ENCODE peak calls at places on chromosomes 11 and 22, in ten cellular contexts. One of them, this sample, is unnamed.

GRCh38 chr11:104152941-104153340 is 11.0 kb downstream of the PDGFD start:
- DNase-seq in aorta: no peak
- DNase-seq in neuronal stem cell: no peak
- DNase-seq in PC-3: no peak
- DNase-seq in right atrium auricular region: no peak
- DNase-seq in left lung: no peak
- DNase-seq in left ventricle myocardium inferior: no peak
- DNase-seq in A549: no peak
- DNase-seq in right lobe of liver: no peak
- DNase-seq in lower lobe of right lung: no peak
- DNase-seq in this sample: no peak

GRCh38 chr11:2298795-2299747 is 2.6 kb downstream of the C11orf21 start:
- DNase-seq in left lung: no peak
- DNase-seq in neuronal stem cell: peak; percentile 36
- DNase-seq in aorta: peak; percentile 72
- DNase-seq in lower lobe of right lung: peak; percentile 49
- DNase-seq in A549: peak; percentile 57
- DNase-seq in right lobe of liver: no peak
- DNase-seq in right atrium auricular region: peak; percentile 52
- DNase-seq in left ventricle myocardium inferior: no peak
- DNase-seq in PC-3: peak; percentile 70
- DNase-seq in this sample: no peak

GRCh38 chr22:23789638-23790037 is 2.9 kb downstream of the SMARCB1 start:
- DNase-seq in neuronal stem cell: no peak
- DNase-seq in A549: no peak
- DNase-seq in left lung: no peak
- DNase-seq in lower lobe of right lung: peak; percentile 14
- DNase-seq in aorta: no peak
- DNase-seq in right lobe of liver: no peak
- DNase-seq in left ventricle myocardium inferior: no peak
- DNase-seq in right atrium auricular region: no peak
- DNase-seq in PC-3: no peak
- DNase-seq in this sample: no peak

GRCh38 chr22:38935023-38935422 is 22.4 kb upstream of the APOBEC3A start:
- DNase-seq in neuronal stem cell: no peak
- DNase-seq in lower lobe of right lung: peak; percentile 94
- DNase-seq in left lung: peak; percentile 88
- DNase-seq in right lobe of liver: peak; percentile 94
- DNase-seq in right atrium auricular region: no peak
- DNase-seq in PC-3: peak; percentile 76
- DNase-seq in A549: no peak
- DNase-seq in aorta: no peak
- DNase-seq in left ventricle myocardium inferior: peak; percentile 83
- DNase-seq in this sample: no peak

GRCh38 chr22:43014062-43014875 is 680 bp downstream of the PACSIN2 start:
- DNase-seq in lower lobe of right lung: peak; percentile 73
- DNase-seq in A549: no peak
- DNase-seq in aorta: peak; percentile 86
- DNase-seq in left lung: peak; percentile 56
- DNase-seq in neuronal stem cell: peak; percentile 54
- DNase-seq in left ventricle myocardium inferior: peak; percentile 37
- DNase-seq in PC-3: peak; percentile 34
- DNase-seq in right lobe of liver: peak; percentile 67
- DNase-seq in right atrium auricular region: no peak
- DNase-seq in this sample: peak; percentile 77

GRCh38 chr11:76805206-76805913 is 22.2 kb downstream of the TSKU start:
- DNase-seq in A549: no peak
- DNase-seq in lower lobe of right lung: no peak
- DNase-seq in neuronal stem cell: no peak
- DNase-seq in PC-3: no peak
- DNase-seq in right lobe of liver: no peak
- DNase-seq in left ventricle myocardium inferior: no peak
- DNase-seq in aorta: no peak
- DNase-seq in right atrium auricular region: peak; percentile 60
- DNase-seq in left lung: no peak
- DNase-seq in this sample: no peak

GRCh38 chr22:49618689-49618953 is 209.1 kb downstream of the BRD1 start:
- DNase-seq in right lobe of liver: no peak
- DNase-seq in left ventricle myocardium inferior: peak; percentile 3
- DNase-seq in aorta: peak; percentile 41
- DNase-seq in left lung: no peak
- DNase-seq in right atrium auricular region: no peak
- DNase-seq in neuronal stem cell: no peak
- DNase-seq in PC-3: no peak
- DNase-seq in A549: no peak
- DNase-seq in lower lobe of right lung: no peak
- DNase-seq in this sample: peak; percentile 44

GRCh38 chr22:20550851-20551744 is 43.7 kb downstream of the MED15 start:
- DNase-seq in left lung: no peak
- DNase-seq in aorta: peak; percentile 82
- DNase-seq in lower lobe of right lung: no peak
- DNase-seq in right lobe of liver: no peak
- DNase-seq in right atrium auricular region: peak; percentile 74
- DNase-seq in A549: no peak
- DNase-seq in neuronal stem cell: no peak
- DNase-seq in PC-3: no peak
- DNase-seq in left ventricle myocardium inferior: no peak
- DNase-seq in this sample: peak; percentile 83

GRCh38 chr22:27797793-27798525 is 3.6 kb downstream of the MN1 start:
- DNase-seq in right atrium auricular region: no peak
- DNase-seq in A549: no peak
- DNase-seq in PC-3: no peak
- DNase-seq in left ventricle myocardium inferior: no peak
- DNase-seq in lower lobe of right lung: no peak
- DNase-seq in left lung: no peak
- DNase-seq in aorta: peak; percentile 79
- DNase-seq in neuronal stem cell: no peak
- DNase-seq in right lobe of liver: no peak
- DNase-seq in this sample: no peak

GRCh38 chr22:47205081-47205491 is 442.6 kb downstream of the TBC1D22A start:
- DNase-seq in left lung: no peak
- DNase-seq in left ventricle myocardium inferior: no peak
- DNase-seq in right lobe of liver: no peak
- DNase-seq in aorta: peak; percentile 41
- DNase-seq in right atrium auricular region: peak; percentile 44
- DNase-seq in lower lobe of right lung: no peak
- DNase-seq in A549: no peak
- DNase-seq in PC-3: no peak
- DNase-seq in neuronal stem cell: no peak
- DNase-seq in this sample: peak; percentile 41

GRCh38 chr22:47203554-47203991 is 441.1 kb downstream of the TBC1D22A start:
- DNase-seq in right atrium auricular region: peak; percentile 28
- DNase-seq in PC-3: no peak
- DNase-seq in aorta: peak; percentile 53
- DNase-seq in right lobe of liver: no peak
- DNase-seq in lower lobe of right lung: no peak
- DNase-seq in neuronal stem cell: no peak
- DNase-seq in left lung: peak; percentile 21
- DNase-seq in A549: no peak
- DNase-seq in left ventricle myocardium inferior: no peak
- DNase-seq in this sample: peak; percentile 72

GRCh38 chr22:47202819-47203553 is 440.5 kb downstream of the TBC1D22A start:
- DNase-seq in PC-3: no peak
- DNase-seq in A549: no peak
- DNase-seq in right atrium auricular region: peak; percentile 51
- DNase-seq in left lung: peak; percentile 19
- DNase-seq in lower lobe of right lung: no peak
- DNase-seq in neuronal stem cell: no peak
- DNase-seq in right lobe of liver: no peak
- DNase-seq in left ventricle myocardium inferior: no peak
- DNase-seq in aorta: peak; percentile 63
- DNase-seq in this sample: peak; percentile 45

GRCh38 chr22:47205562-47205961 is 443.1 kb downstream of the TBC1D22A start:
- DNase-seq in lower lobe of right lung: no peak
- DNase-seq in left ventricle myocardium inferior: no peak
- DNase-seq in PC-3: no peak
- DNase-seq in aorta: no peak
- DNase-seq in right lobe of liver: no peak
- DNase-seq in A549: no peak
- DNase-seq in left lung: no peak
- DNase-seq in right atrium auricular region: peak; percentile 53
- DNase-seq in neuronal stem cell: no peak
- DNase-seq in this sample: no peak

DNA sequence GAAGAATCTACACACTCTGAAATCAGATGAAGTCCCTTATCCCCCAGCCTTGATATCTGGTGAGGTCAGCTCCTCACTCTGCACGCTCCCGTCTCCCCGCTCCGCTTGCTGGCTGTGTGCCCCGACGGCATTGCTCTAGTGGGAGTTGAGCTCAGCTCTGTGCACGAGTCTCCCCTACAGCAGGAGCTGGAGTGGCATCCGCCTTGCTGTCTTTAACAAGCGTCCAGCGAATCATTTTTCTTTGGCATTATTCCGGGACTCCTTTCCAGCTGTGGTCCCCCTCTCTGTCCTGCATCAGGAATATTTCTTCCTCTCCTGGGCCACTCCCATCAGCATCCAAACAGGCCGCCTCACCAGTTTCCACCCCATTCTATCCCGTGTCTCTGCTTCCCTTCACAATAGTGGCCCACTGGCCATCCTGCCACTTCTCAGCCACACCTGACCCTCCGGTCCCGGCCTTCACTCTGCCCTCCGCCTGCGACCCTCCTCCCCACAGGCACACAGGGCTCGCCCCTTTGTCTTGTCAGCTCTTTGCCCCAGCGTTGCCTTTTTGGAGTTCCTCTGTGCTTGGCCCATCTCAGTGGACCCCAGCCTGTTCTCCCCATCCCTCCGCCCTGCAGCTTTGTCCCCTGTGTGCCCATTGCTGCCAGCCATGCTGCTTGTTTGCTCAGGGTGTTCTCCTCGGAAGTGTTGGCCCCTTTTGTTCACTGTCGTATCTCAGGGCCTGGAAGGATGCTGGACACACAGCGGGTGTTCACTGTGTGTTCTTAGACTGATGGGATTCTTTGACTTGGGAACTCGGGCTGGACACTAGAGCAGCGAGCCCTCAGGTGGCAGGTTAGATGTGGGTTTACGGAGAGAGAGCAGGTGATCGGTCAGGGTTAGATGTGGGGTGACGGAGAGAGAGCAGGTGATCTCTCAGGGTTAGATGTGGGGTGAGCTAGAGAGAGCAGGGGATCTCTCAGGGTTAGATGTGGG is 441.8 kb downstream of the TBC1D22A start:
- DNase-seq in aorta: peak; percentile 62
- DNase-seq in right lobe of liver: no peak
- DNase-seq in neuronal stem cell: no peak
- DNase-seq in A549: no peak
- DNase-seq in left lung: peak; percentile 22
- DNase-seq in left ventricle myocardium inferior: no peak
- DNase-seq in lower lobe of right lung: no peak
- DNase-seq in right atrium auricular region: peak; percentile 56
- DNase-seq in PC-3: no peak
- DNase-seq in this sample: peak; percentile 72
- H3K9me3 ChIP-seq in aorta: no peaks in the 10 kb centered on the region
- H3K9me3 ChIP-seq in right lobe of liver: no peaks in the 10 kb centered on the region
- H3K9me3 ChIP-seq in neuronal stem cell: peaks cover 2% of the 10 kb centered on the region
- H3K9me3 ChIP-seq in A549: no peaks in the 10 kb centered on the region
- H3K9me3 ChIP-seq in left lung: no peaks in the 10 kb centered on the region
- H3K9me3 ChIP-seq in left ventricle myocardium inferior: no peaks in the 10 kb centered on the region
- H3K9me3 ChIP-seq in lower lobe of right lung: no peaks in the 10 kb centered on the region
- H3K9me3 ChIP-seq in right atrium auricular region: no peaks in the 10 kb centered on the region
- H3K9me3 ChIP-seq in PC-3: no peaks in the 10 kb centered on the region
- H3K9me3 ChIP-seq in this sample: no peaks in the 10 kb centered on the region

DNA sequence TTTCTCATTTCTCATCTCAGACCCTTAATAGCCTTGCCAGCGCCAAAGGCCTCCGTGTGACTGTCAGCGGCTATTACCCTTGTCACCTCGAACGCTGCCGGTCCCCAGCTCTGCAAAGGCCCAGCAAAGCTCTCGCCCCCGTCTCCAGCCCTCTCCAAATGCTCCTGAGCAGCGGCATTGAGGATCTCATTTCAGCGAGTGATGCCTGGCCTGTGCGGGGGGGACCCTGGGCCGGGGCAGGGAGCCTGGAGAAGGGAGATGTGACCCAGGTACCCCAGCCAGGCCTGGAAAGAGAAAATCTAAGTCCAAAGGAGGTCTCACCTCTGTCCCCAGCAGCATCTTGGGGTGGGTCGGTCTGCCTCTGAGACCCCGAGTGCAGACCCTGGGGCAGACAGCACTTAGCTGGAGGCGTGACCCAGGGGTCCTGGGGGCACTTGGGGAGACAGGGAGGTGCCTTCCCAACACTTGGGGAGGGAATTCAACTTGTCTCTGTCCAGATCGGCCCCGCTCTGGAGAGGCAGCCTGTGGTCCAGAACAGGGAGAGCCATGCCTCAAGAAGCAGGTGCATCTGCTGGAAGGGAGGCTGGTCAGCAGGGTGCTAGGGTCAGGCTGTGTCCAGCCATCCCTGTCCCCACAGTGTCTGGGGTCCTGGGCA is 521.3 kb downstream of the TBC1D22A start:
- DNase-seq in PC-3: no peak
- DNase-seq in left lung: no peak
- DNase-seq in neuronal stem cell: no peak
- DNase-seq in A549: no peak
- DNase-seq in right lobe of liver: no peak
- DNase-seq in right atrium auricular region: no peak
- DNase-seq in aorta: peak; percentile 51
- DNase-seq in lower lobe of right lung: no peak
- DNase-seq in left ventricle myocardium inferior: no peak
- DNase-seq in this sample: no peak
- H3K9me3 ChIP-seq in PC-3: no peaks in the 10 kb centered on the region
- H3K9me3 ChIP-seq in left lung: no peaks in the 10 kb centered on the region
- H3K9me3 ChIP-seq in neuronal stem cell: no peaks in the 10 kb centered on the region
- H3K9me3 ChIP-seq in A549: no peaks in the 10 kb centered on the region
- H3K9me3 ChIP-seq in right lobe of liver: no peaks in the 10 kb centered on the region
- H3K9me3 ChIP-seq in right atrium auricular region: no peaks in the 10 kb centered on the region
- H3K9me3 ChIP-seq in aorta: no peaks in the 10 kb centered on the region
- H3K9me3 ChIP-seq in lower lobe of right lung: no peaks in the 10 kb centered on the region
- H3K9me3 ChIP-seq in left ventricle myocardium inferior: no peaks in the 10 kb centered on the region
- H3K9me3 ChIP-seq in this sample: no peaks in the 10 kb centered on the region

DNA sequence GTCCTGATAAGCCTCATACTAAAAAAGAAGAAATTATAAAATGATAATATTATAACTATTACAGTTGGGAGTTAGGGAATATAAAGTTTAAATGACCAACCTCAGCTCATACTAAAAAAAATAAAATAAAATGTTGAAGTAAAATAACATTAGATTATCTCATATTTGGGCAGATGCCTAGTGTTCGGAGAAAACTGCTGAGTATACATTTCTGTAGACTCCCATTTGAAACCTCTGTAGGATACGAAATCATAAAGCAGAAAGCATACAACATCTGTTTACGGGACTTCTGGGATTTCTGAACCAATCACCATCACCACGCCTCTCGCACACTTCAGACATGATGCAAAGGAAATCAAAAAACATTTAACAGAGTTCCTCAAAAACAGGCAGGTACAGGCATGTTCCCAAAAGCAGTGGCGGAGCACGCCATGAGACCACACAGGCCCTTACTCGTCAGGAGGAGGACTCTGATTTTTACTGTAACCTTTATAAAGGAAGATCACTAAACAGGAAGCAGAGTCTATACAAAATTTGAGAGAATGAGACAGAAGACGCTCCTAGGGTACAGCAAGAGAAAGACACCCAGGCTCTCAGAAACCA is 8.6 kb downstream of the ZNF195 start:
- DNase-seq in left lung: no peak
- DNase-seq in aorta: no peak
- DNase-seq in left ventricle myocardium inferior: no peak
- DNase-seq in lower lobe of right lung: no peak
- DNase-seq in neuronal stem cell: no peak
- DNase-seq in right lobe of liver: no peak
- DNase-seq in PC-3: no peak
- DNase-seq in A549: no peak
- DNase-seq in right atrium auricular region: no peak
- DNase-seq in this sample: no peak
- H3K9me3 ChIP-seq in left lung: peaks cover 22% of the 10 kb centered on the region
- H3K9me3 ChIP-seq in aorta: no peaks in the 10 kb centered on the region
- H3K9me3 ChIP-seq in left ventricle myocardium inferior: peaks cover 10% of the 10 kb centered on the region
- H3K9me3 ChIP-seq in lower lobe of right lung: peaks cover 2% of the 10 kb centered on the region
- H3K9me3 ChIP-seq in neuronal stem cell: peaks cover 98% of the 10 kb centered on the region
- H3K9me3 ChIP-seq in right lobe of liver: no peaks in the 10 kb centered on the region
- H3K9me3 ChIP-seq in PC-3: peaks cover under 1% of the 10 kb centered on the region
- H3K9me3 ChIP-seq in A549: peaks cover 92% of the 10 kb centered on the region
- H3K9me3 ChIP-seq in right atrium auricular region: no peaks in the 10 kb centered on the region
- H3K9me3 ChIP-seq in this sample: peaks cover 3% of the 10 kb centered on the region

GRCh38 chr11:59115556-59115955 is 8.5 kb downstream of the FAM111B start:
- DNase-seq in PC-3: no peak
- DNase-seq in neuronal stem cell: no peak
- DNase-seq in right atrium auricular region: no peak
- DNase-seq in right lobe of liver: no peak
- DNase-seq in left ventricle myocardium inferior: no peak
- DNase-seq in lower lobe of right lung: no peak
- DNase-seq in A549: no peak
- DNase-seq in left lung: no peak
- DNase-seq in aorta: no peak
- DNase-seq in this sample: no peak
- H3K9me3 ChIP-seq in PC-3: peaks cover 15% of the 10 kb centered on the region
- H3K9me3 ChIP-seq in neuronal stem cell: peaks cover 43% of the 10 kb centered on the region
- H3K9me3 ChIP-seq in right atrium auricular region: no peaks in the 10 kb centered on the region
- H3K9me3 ChIP-seq in right lobe of liver: peaks cover 7% of the 10 kb centered on the region
- H3K9me3 ChIP-seq in left ventricle myocardium inferior: peaks cover 26% of the 10 kb centered on the region
- H3K9me3 ChIP-seq in lower lobe of right lung: peaks cover 17% of the 10 kb centered on the region
- H3K9me3 ChIP-seq in A549: peaks cover 18% of the 10 kb centered on the region
- H3K9me3 ChIP-seq in left lung: peaks cover 27% of the 10 kb centered on the region
- H3K9me3 ChIP-seq in aorta: peaks cover 13% of the 10 kb centered on the region
- H3K9me3 ChIP-seq in this sample: no peaks in the 10 kb centered on the region